ENCODE peak calls at places on chromosome 12, in five cellular contexts. R, W, S, L and M are unnamed samples.

GRCh38 chr12:34302131-34302885 is 280.0 kb downstream of the ALG10 start:
- DNase-seq in W (no peak), L (no peak), S (no peak), R (peak; percentile 25), M (no peak)

GRCh38 chr12:69028941-69029729 is 96.2 kb upstream of the CPM start:
- DNase-seq in S (no peak), L (no peak), R (no peak), W (no peak), M (no peak)

GRCh38 chr12:4037747-4038312 is 164.6 kb upstream of the PARP11 start:
- DNase-seq in S (no peak), R (no peak), L (peak; percentile 72), W (no peak), M (no peak)

GRCh38 chr12:57086951-57087688 is 1.8 kb upstream of the NAB2 start:
- DNase-seq in R (peak; percentile 86), L (peak; percentile 94), W (peak; percentile 87), S (peak; percentile 90), M (peak; percentile 92)

GRCh38 chr12:96448287-96448686 is 41.1 kb upstream of the CFAP54 start:
- DNase-seq in S (no peak), W (no peak), L (peak; percentile 56), R (no peak), M (no peak)

GRCh38 chr12:117040496-117040895 is 58.7 kb downstream of the TESC start:
- DNase-seq in R (no peak), L (no peak), W (no peak), S (no peak), M (no peak)

GRCh38 chr12:14643247-14643646 is 53.2 kb downstream of the GUCY2C start:
- DNase-seq in L (no peak), R (no peak), W (no peak), S (no peak), M (no peak)

GRCh38 chr12:50257226-50258166 is 25.8 kb downstream of the LIMA1 start:
- DNase-seq in W (no peak), R (no peak), S (no peak), L (no peak), M (no peak)

GRCh38 chr12:8689606-8690175 is 8.1 kb upstream of the RIMKLB start:
- DNase-seq in L (no peak), R (no peak), S (no peak), W (no peak), M (no peak)

GRCh38 chr12:89848732-89849131 is 140.1 kb upstream of the ATP2B1 start:
- DNase-seq in W (no peak), L (no peak), R (no peak), S (no peak), M (no peak)

GRCh38 chr12:28172434-28173030 is 17.7 kb upstream of the CCDC91 start:
- DNase-seq in R (no peak), L (peak; percentile 74), S (no peak), W (peak; percentile 0), M (no peak)

GRCh38 chr12:53324113-53324778 is 2.8 kb upstream of the AAAS start:
- DNase-seq in S (peak; percentile 42), L (no peak), W (no peak), R (peak; percentile 63), M (no peak)

GRCh38 chr12:53676715-53677611 is 1.1 kb upstream of the ATP5MC2 start:
- DNase-seq in R (peak; percentile 64), S (no peak), L (no peak), W (no peak), M (no peak)

GRCh38 chr12:59734371-59734770 is 138.5 kb downstream of the SLC16A7 start:
- DNase-seq in R (no peak), W (no peak), L (no peak), S (no peak), M (no peak)

GRCh38 chr12:79547735-79548347 is 142.9 kb downstream of the PAWR start:
- DNase-seq in W (peak; percentile 21), L (peak; percentile 88), S (no peak), R (no peak), M (no peak)

GRCh38 chr12:111274820-111275219 is 94.1 kb downstream of the PHETA1 start:
- DNase-seq in L (peak; percentile 28), W (no peak), S (no peak), R (no peak), M (no peak)

GRCh38 chr12:100789146-100789545 is 5.4 kb upstream of the ANO4 start:
- DNase-seq in R (no peak), S (no peak), L (peak; percentile 47), W (no peak), M (no peak)

GRCh38 chr12:5335059-5335458 is 96.8 kb upstream of the NTF3 start:
- DNase-seq in R (no peak), W (no peak), L (no peak), S (no peak), M (no peak)

GRCh38 chr12:23084236-23084995 is 459.4 kb downstream of the ETNK1 start:
- DNase-seq in S (no peak), L (peak; percentile 76), W (no peak), R (no peak), M (no peak)

GRCh38 chr12:44851586-44851985 is 24.5 kb downstream of the NELL2 start:
- DNase-seq in W (no peak), R (no peak), L (no peak), S (no peak), M (no peak)

GRCh38 chr12:40232602-40233001 is 7.8 kb downstream of the LRRK2 start:
- DNase-seq in L (no peak), S (no peak), W (no peak), R (no peak), M (no peak)

GRCh38 chr12:78863482-78864427 is 819 bp upstream of the SYT1 start:
- DNase-seq in W (peak; percentile 69), R (peak; percentile 75), S (no peak), L (peak; percentile 89), M (no peak)

GRCh38 chr12:114976959-114977358 is 293.0 kb upstream of the TBX3 start:
- DNase-seq in W (no peak), S (no peak), L (no peak), R (no peak), M (no peak)